ENCODE peak calls at places on chromosomes 3 and 15, in four cellular contexts. One of them, this sample, is unnamed.

GRCh38 chr3:112376996-112377395 is 44.0 kb downstream of the CD200 start:
- DNase-seq in psoas muscle: no peak
- DNase-seq in upper lobe of right lung: no peak
- DNase-seq in uterus: no peak
- DNase-seq in this sample: no peak

GRCh38 chr3:16151109-16151508 is 23.4 kb upstream of the GALNT15 start:
- DNase-seq in psoas muscle: peak; percentile 94
- DNase-seq in upper lobe of right lung: no peak
- DNase-seq in uterus: peak; percentile 55
- DNase-seq in this sample: no peak

GRCh38 chr15:22949074-22949547 is 31.1 kb downstream of the CYFIP1 start:
- DNase-seq in psoas muscle: peak; percentile 82
- DNase-seq in upper lobe of right lung: no peak
- DNase-seq in uterus: peak; percentile 69
- DNase-seq in this sample: peak; percentile 93

GRCh38 chr3:109853077-109853732 is 515.9 kb upstream of the DPPA4 start:
- DNase-seq in psoas muscle: no peak
- DNase-seq in upper lobe of right lung: no peak
- DNase-seq in uterus: no peak
- DNase-seq in this sample: no peak

GRCh38 chr15:88108991-88109390 is 147.5 kb downstream of the NTRK3 start:
- DNase-seq in psoas muscle: no peak
- DNase-seq in upper lobe of right lung: no peak
- DNase-seq in uterus: no peak
- DNase-seq in this sample: no peak

GRCh38 chr15:93146196-93146595 is 57.2 kb upstream of the RGMA start:
- DNase-seq in psoas muscle: no peak
- DNase-seq in upper lobe of right lung: no peak
- DNase-seq in uterus: no peak
- DNase-seq in this sample: no peak

GRCh38 chr3:14524311-14524711 is 15.8 kb downstream of the GRIP2 start:
- DNase-seq in psoas muscle: peak; percentile 89
- DNase-seq in upper lobe of right lung: peak; percentile 60
- DNase-seq in uterus: peak; percentile 13
- DNase-seq in this sample: no peak

GRCh38 chr3:153232737-153233330 is 70.8 kb downstream of the RAP2B start:
- DNase-seq in psoas muscle: no peak
- DNase-seq in upper lobe of right lung: no peak
- DNase-seq in uterus: no peak
- DNase-seq in this sample: no peak

GRCh38 chr3:47780727-47781325 is 867 bp downstream of the SMARCC1 start:
- DNase-seq in psoas muscle: no peak
- DNase-seq in upper lobe of right lung: no peak
- DNase-seq in uterus: no peak
- DNase-seq in this sample: no peak

GRCh38 chr3:136882575-136882974 is 20.6 kb downstream of the NCK1 start:
- DNase-seq in psoas muscle: no peak
- DNase-seq in upper lobe of right lung: no peak
- DNase-seq in uterus: no peak
- DNase-seq in this sample: no peak

GRCh38 chr3:168040624-168041208 is 55.0 kb downstream of the GOLIM4 start:
- DNase-seq in psoas muscle: no peak
- DNase-seq in upper lobe of right lung: no peak
- DNase-seq in uterus: no peak
- DNase-seq in this sample: peak; percentile 27

GRCh38 chr3:56700136-56700535 is 17.1 kb upstream of the TASOR start:
- DNase-seq in psoas muscle: no peak
- DNase-seq in upper lobe of right lung: no peak
- DNase-seq in uterus: no peak
- DNase-seq in this sample: no peak

GRCh38 chr3:195195321-195196209 is 75.4 kb downstream of the XXYLT1 start:
- DNase-seq in psoas muscle: peak; percentile 35
- DNase-seq in upper lobe of right lung: no peak
- DNase-seq in uterus: no peak
- DNase-seq in this sample: no peak

GRCh38 chr15:26352406-26352805 is 420.5 kb downstream of the GABRB3 start:
- DNase-seq in psoas muscle: no peak
- DNase-seq in upper lobe of right lung: no peak
- DNase-seq in uterus: no peak
- DNase-seq in this sample: no peak

GRCh38 chr3:71530903-71531535 is 52.5 kb downstream of the FOXP1 start:
- DNase-seq in psoas muscle: no peak
- DNase-seq in upper lobe of right lung: no peak
- DNase-seq in uterus: no peak
- DNase-seq in this sample: no peak

GRCh38 chr3:178676942-178677606 is 140.8 kb downstream of the KCNMB2 start:
- DNase-seq in psoas muscle: no peak
- DNase-seq in upper lobe of right lung: no peak
- DNase-seq in uterus: no peak
- DNase-seq in this sample: no peak

GRCh38 chr3:49357466-49358216 is 512 bp downstream of the GPX1 start:
- DNase-seq in psoas muscle: peak; percentile 73
- DNase-seq in upper lobe of right lung: peak; percentile 83
- DNase-seq in uterus: peak; percentile 50
- DNase-seq in this sample: peak; percentile 15

GRCh38 chr15:100230784-100231183 is 111.0 kb downstream of the ADAMTS17 start:
- DNase-seq in psoas muscle: no peak
- DNase-seq in upper lobe of right lung: no peak
- DNase-seq in uterus: no peak
- DNase-seq in this sample: no peak

GRCh38 chr3:22361465-22361864 is 610.5 kb upstream of the ZNF385D start:
- DNase-seq in psoas muscle: no peak
- DNase-seq in upper lobe of right lung: no peak
- DNase-seq in uterus: no peak
- DNase-seq in this sample: no peak

GRCh38 chr15:99436472-99437314 is 129.1 kb upstream of the MEF2A start:
- DNase-seq in psoas muscle: peak; percentile 49
- DNase-seq in upper lobe of right lung: peak; percentile 60
- DNase-seq in uterus: peak; percentile 17
- DNase-seq in this sample: peak; percentile 3

GRCh38 chr3:141039573-141039972 is 11.6 kb upstream of the SPSB4 start:
- DNase-seq in psoas muscle: no peak
- DNase-seq in upper lobe of right lung: no peak
- DNase-seq in uterus: no peak
- DNase-seq in this sample: no peak

GRCh38 chr3:127888564-127889107 is 26.4 kb upstream of the KBTBD12 start:
- DNase-seq in psoas muscle: peak; percentile 69
- DNase-seq in upper lobe of right lung: no peak
- DNase-seq in uterus: peak; percentile 50
- DNase-seq in this sample: no peak

GRCh38 chr15:70902105-70902504 is 9.5 kb downstream of the LRRC49 start:
- DNase-seq in psoas muscle: no peak
- DNase-seq in upper lobe of right lung: no peak
- DNase-seq in uterus: no peak
- DNase-seq in this sample: no peak

GRCh38 chr3:24367681-24368264 is 126.9 kb downstream of the THRB start:
- DNase-seq in psoas muscle: no peak
- DNase-seq in upper lobe of right lung: no peak
- DNase-seq in uterus: no peak
- DNase-seq in this sample: no peak

GRCh38 chr3:5071061-5071460 is 51.0 kb upstream of the ARL8B start:
- DNase-seq in psoas muscle: no peak
- DNase-seq in upper lobe of right lung: no peak
- DNase-seq in uterus: peak; percentile 37
- DNase-seq in this sample: no peak

GRCh38 chr15:83435782-83436181 is 11.4 kb upstream of the SH3GL3 start:
- DNase-seq in psoas muscle: no peak
- DNase-seq in upper lobe of right lung: no peak
- DNase-seq in uterus: no peak
- DNase-seq in this sample: no peak

GRCh38 chr3:52134761-52135160 is 19.5 kb downstream of the POC1A start:
- DNase-seq in psoas muscle: no peak
- DNase-seq in upper lobe of right lung: no peak
- DNase-seq in uterus: no peak
- DNase-seq in this sample: no peak

GRCh38 chr15:91942676-91943417 is 89.3 kb downstream of the SLCO3A1 start:
- DNase-seq in psoas muscle: peak; percentile 85
- DNase-seq in upper lobe of right lung: peak; percentile 81
- DNase-seq in uterus: peak; percentile 84
- DNase-seq in this sample: no peak

GRCh38 chr15:72178976-72179585 is 18.5 kb downstream of the GRAMD2A start:
- DNase-seq in psoas muscle: no peak
- DNase-seq in upper lobe of right lung: no peak
- DNase-seq in uterus: no peak
- DNase-seq in this sample: no peak

GRCh38 chr15:78415284-78415683 is 22.7 kb upstream of the IREB2 start:
- DNase-seq in psoas muscle: no peak
- DNase-seq in upper lobe of right lung: no peak
- DNase-seq in uterus: no peak
- DNase-seq in this sample: no peak

GRCh38 chr3:188747487-188747886 is 424.3 kb upstream of the TPRG1 start:
- DNase-seq in psoas muscle: no peak
- DNase-seq in upper lobe of right lung: no peak
- DNase-seq in uterus: no peak
- DNase-seq in this sample: no peak

GRCh38 chr15:78365931-78366330 is 25.8 kb downstream of the CRABP1 start:
- DNase-seq in psoas muscle: no peak
- DNase-seq in upper lobe of right lung: no peak
- DNase-seq in uterus: no peak
- DNase-seq in this sample: no peak

GRCh38 chr3:39707314-39707909 is 102.0 kb upstream of the MYRIP start:
- DNase-seq in psoas muscle: no peak
- DNase-seq in upper lobe of right lung: no peak
- DNase-seq in uterus: no peak
- DNase-seq in this sample: peak; percentile 8

GRCh38 chr3:36362973-36363372 is 17.3 kb upstream of the STAC start:
- DNase-seq in psoas muscle: no peak
- DNase-seq in upper lobe of right lung: no peak
- DNase-seq in uterus: no peak
- DNase-seq in this sample: no peak

GRCh38 chr15:70001859-70002258 is 95.9 kb downstream of the TLE3 start:
- DNase-seq in psoas muscle: no peak
- DNase-seq in upper lobe of right lung: no peak
- DNase-seq in uterus: no peak
- DNase-seq in this sample: no peak

GRCh38 chr3:114660808-114661207 is 367.0 kb downstream of the TIGIT start:
- DNase-seq in psoas muscle: no peak
- DNase-seq in upper lobe of right lung: no peak
- DNase-seq in uterus: no peak
- DNase-seq in this sample: peak; percentile 30

GRCh38 chr3:157156844-157157635 is 2.9 kb downstream of the CCNL1 start:
- DNase-seq in psoas muscle: no peak
- DNase-seq in upper lobe of right lung: no peak
- DNase-seq in uterus: no peak
- DNase-seq in this sample: no peak
- H3K36me3 ChIP-seq in psoas muscle: peaks cover 68% of the 10 kb centered on the region
- H3K36me3 ChIP-seq in upper lobe of right lung: peaks cover 68% of the 10 kb centered on the region
- H3K36me3 ChIP-seq in uterus: no peaks in the 10 kb centered on the region
- H3K36me3 ChIP-seq in this sample: peaks cover 78% of the 10 kb centered on the region

GRCh38 chr3:123002100-123002748 is 25.3 kb downstream of the SEMA5B start:
- DNase-seq in psoas muscle: no peak
- DNase-seq in upper lobe of right lung: no peak
- DNase-seq in uterus: no peak
- DNase-seq in this sample: no peak

GRCh38 chr3:123008808-123009207 is 18.8 kb downstream of the SEMA5B start:
- DNase-seq in psoas muscle: no peak
- DNase-seq in upper lobe of right lung: no peak
- DNase-seq in uterus: no peak
- DNase-seq in this sample: no peak

GRCh38 chr3:123002749-123003497 is 24.6 kb downstream of the SEMA5B start:
- DNase-seq in psoas muscle: no peak
- DNase-seq in upper lobe of right lung: no peak
- DNase-seq in uterus: no peak
- DNase-seq in this sample: no peak

GRCh38 chr3:123006587-123006986 is 21.0 kb downstream of the SEMA5B start:
- DNase-seq in psoas muscle: no peak
- DNase-seq in upper lobe of right lung: no peak
- DNase-seq in uterus: no peak
- DNase-seq in this sample: no peak

DNA sequence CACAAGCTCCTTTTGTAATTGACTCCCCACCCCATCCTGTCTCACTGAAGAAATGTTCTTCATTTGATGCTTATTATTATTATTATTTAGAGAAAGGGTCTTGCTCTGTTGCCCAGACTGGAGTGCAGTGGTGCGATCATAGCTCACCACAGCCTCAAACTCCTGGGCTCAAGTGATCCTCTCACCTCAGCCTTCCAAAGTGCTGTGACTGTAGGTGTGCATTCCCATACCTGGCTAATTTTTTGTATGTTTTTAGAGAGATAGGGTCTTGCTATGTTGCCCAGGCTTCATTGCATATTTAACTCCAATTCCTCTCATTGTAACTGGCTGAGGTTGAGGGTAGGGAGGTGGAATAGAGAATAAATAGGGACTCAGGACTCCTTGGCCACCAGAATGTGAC is 22.3 kb downstream of the SEMA5B start:
- DNase-seq in psoas muscle: no peak
- DNase-seq in upper lobe of right lung: no peak
- DNase-seq in uterus: no peak
- DNase-seq in this sample: no peak
- H3K27me3 ChIP-seq in psoas muscle: no peaks in the 10 kb centered on the region
- H3K27me3 ChIP-seq in upper lobe of right lung: no peaks in the 10 kb centered on the region
- H3K27me3 ChIP-seq in uterus: no peaks in the 10 kb centered on the region
- H3K27me3 ChIP-seq in this sample: no peaks in the 10 kb centered on the region

GRCh38 chr3:185667574-185667973 is 81.5 kb downstream of the SENP2 start:
- DNase-seq in psoas muscle: no peak
- DNase-seq in upper lobe of right lung: no peak
- DNase-seq in uterus: no peak
- DNase-seq in this sample: no peak
- H3K36me3 ChIP-seq in psoas muscle: no peaks in the 10 kb centered on the region
- H3K36me3 ChIP-seq in upper lobe of right lung: peaks cover 5% of the 10 kb centered on the region
- H3K36me3 ChIP-seq in uterus: no peaks in the 10 kb centered on the region
- H3K36me3 ChIP-seq in this sample: no peaks in the 10 kb centered on the region

DNA sequence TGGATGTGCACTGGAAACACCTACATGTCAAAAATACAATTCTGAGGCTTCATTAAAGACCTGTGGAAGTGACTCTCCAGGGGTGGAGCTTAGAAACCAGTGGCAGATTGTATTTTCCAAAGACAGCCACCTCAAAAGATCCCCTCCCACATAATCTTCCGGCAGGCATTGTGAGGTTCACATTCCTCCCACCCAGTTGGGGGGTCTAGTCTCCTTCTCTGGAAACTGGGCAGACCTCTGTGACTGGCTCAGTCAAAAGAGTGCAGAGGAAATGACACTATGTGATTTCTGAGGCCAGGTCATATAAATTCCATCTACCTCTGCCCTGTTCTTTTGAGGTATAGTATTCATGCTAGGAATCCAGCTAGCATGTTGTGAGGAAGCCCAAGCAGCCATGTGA is 1.9 kb upstream of the CFAP92 start:
- DNase-seq in psoas muscle: no peak
- DNase-seq in upper lobe of right lung: no peak
- DNase-seq in uterus: no peak
- DNase-seq in this sample: no peak
- H3K27me3 ChIP-seq in psoas muscle: no peaks in the 10 kb centered on the region
- H3K27me3 ChIP-seq in upper lobe of right lung: no peaks in the 10 kb centered on the region
- H3K27me3 ChIP-seq in uterus: no peaks in the 10 kb centered on the region
- H3K27me3 ChIP-seq in this sample: peaks cover 35% of the 10 kb centered on the region